ENCODE peak calls at places on chromosomes 2 and 18, in seven cellular contexts. O is H1, F is fibroblast of lung, C is mammary epithelial cell, K is H9, P is HepG2, Z is PC-9. M is an unnamed sample.

GRCh38 chr2:66437055-66437454 is 2.1 kb downstream of the MEIS1 start:
- DNase-seq in O (no peak), F (peak; percentile 31), C (no peak), K (no peak), P (no peak), Z (no peak), M (no peak)

GRCh38 chr2:103789716-103790085 is 1027.9 kb downstream of the TMEM182 start:
- DNase-seq in O (no peak), F (no peak), C (no peak), K (no peak), P (no peak), Z (no peak), M (peak; percentile 4)

GRCh38 chr18:48796491-48797205 is 154.1 kb downstream of the SMAD7 start:
- DNase-seq in O (no peak), F (no peak), C (no peak), K (no peak), P (no peak), Z (no peak), M (peak; percentile 52)

GRCh38 chr2:101974663-101975062 is 17.1 kb upstream of the IL1R2 start:
- DNase-seq in O (no peak), F (no peak), C (no peak), K (peak; percentile 63), P (no peak), Z (no peak), M (no peak)

GRCh38 chr2:9095690-9096089 is 92.2 kb upstream of the MBOAT2 start:
- DNase-seq in O (no peak), F (peak; percentile 55), C (no peak), K (peak; percentile 76), P (no peak), Z (no peak), M (no peak)

GRCh38 chr2:218993345-218994315 is at the start of gene CRYBA2:
- DNase-seq in O (no peak), F (peak; percentile 20), C (no peak), K (peak; percentile 47), P (no peak), Z (no peak), M (peak; percentile 90)

GRCh38 chr2:16756831-16757644 is 91.4 kb upstream of the CYRIA start:
- DNase-seq in O (peak; percentile 59), F (peak; percentile 46), C (peak; percentile 34), K (peak; percentile 82), P (peak; percentile 59), Z (peak; percentile 63), M (peak; percentile 60)

GRCh38 chr2:165582863-165583506 is 113.5 kb downstream of the CSRNP3 start:
- DNase-seq in O (no peak), F (peak; percentile 11), C (no peak), K (no peak), P (no peak), Z (no peak), M (no peak)

GRCh38 chr18:46449033-46449432 is 208.0 kb downstream of the LOXHD1 start:
- DNase-seq in O (no peak), F (peak; percentile 17), C (peak; percentile 26), K (no peak), P (no peak), Z (no peak), M (no peak)

GRCh38 chr2:49251766-49252165 is 97.5 kb upstream of the FSHR start:
- DNase-seq in O (no peak), F (peak; percentile 86), C (no peak), K (no peak), P (no peak), Z (no peak), M (no peak)

GRCh38 chr2:128396500-128396891 is 77.8 kb upstream of the HS6ST1 start:
- DNase-seq in O (peak; percentile 49), F (no peak), C (peak; percentile 32), K (peak; percentile 80), P (no peak), Z (peak; percentile 47), M (no peak)
- H2AFZ ChIP-seq in O (no peak overlapping the region), F (no peak overlapping the region), C (peak overlapping the region; percentile 90), K (no peak overlapping the region), P (peak overlapping the region; percentile 33), Z (peak overlapping the region; percentile 44), M (peak overlapping the region; percentile 64)

GRCh38 chr18:52343138-52343537 is 3.1 kb downstream of the DCC start:
- DNase-seq in O (no peak), F (peak; percentile 2), C (no peak), K (no peak), P (no peak), Z (no peak), M (peak; percentile 32)

GRCh38 chr18:52340466-52341378 is 725 bp downstream of the DCC start:
- DNase-seq in O (no peak), F (peak; percentile 1), C (peak; percentile 19), K (no peak), P (no peak), Z (no peak), M (no peak)

GRCh38 chr18:52337286-52337685 is 2.7 kb upstream of the DCC start:
- DNase-seq in O (no peak), F (peak; percentile 70), C (peak; percentile 71), K (no peak), P (no peak), Z (no peak), M (no peak)

GRCh38 chr18:52341617-52342381 is 1.8 kb downstream of the DCC start:
- DNase-seq in O (no peak), F (peak; percentile 14), C (peak; percentile 17), K (peak; percentile 58), P (no peak), Z (no peak), M (no peak)

GRCh38 chr18:52339891-52340371 is at the start of gene DCC:
- DNase-seq in O (no peak), F (peak; percentile 61), C (peak; percentile 53), K (peak; percentile 72), P (peak; percentile 2), Z (no peak), M (no peak)
- TF ChIP-seq CTCF in O (peak; percentile 58), F (peak; percentile 58), C (peak; percentile 73), K (peak; percentile 63), P (peak; percentile 53), Z (peak; percentile 27), M (no peak)

GRCh38 chr2:200340527-200341224 is 34.2 kb downstream of the SPATS2L start:
- DNase-seq in O (no peak), F (peak; percentile 75), C (no peak), K (no peak), P (no peak), Z (no peak), M (no peak)
- H2AFZ ChIP-seq in O (no peak overlapping the region), F (no peak overlapping the region), C (no peak overlapping the region), K (no peak overlapping the region), P (no peak overlapping the region), Z (no peak overlapping the region), M (no peak overlapping the region)

DNA sequence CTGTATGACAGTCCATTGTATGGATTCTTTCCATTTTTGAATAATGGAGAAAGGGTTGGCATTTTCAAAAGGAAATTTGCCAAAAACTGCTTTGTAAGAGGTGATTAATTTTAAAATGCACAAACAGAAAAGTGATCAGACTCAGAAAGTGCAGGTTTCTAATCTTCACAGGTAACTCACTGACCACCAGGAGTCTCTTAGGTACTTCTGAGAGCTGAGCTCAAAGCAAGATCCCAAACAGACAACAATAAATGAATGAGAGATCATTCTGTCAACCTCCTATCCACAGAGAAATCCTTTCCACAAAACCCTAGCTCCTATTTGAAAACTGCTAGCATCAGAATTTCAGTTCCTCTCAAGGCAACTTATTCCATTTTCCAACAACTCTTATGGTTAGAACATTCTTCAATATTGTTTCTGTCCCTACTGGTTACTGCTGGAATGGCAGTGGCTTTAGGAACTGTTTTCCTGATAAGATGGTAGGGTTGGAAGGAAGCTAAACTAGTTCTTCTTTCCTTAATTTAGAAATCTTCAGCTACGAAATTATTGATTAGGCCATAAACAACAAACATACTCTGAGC is 20.6 kb upstream of the HAAO start:
- DNase-seq in O (no peak), F (no peak), C (peak; percentile 32), K (no peak), P (peak; percentile 59), Z (no peak), M (no peak)
- TF ChIP-seq CTCF in O (peak; percentile 62), F (peak; percentile 60), C (peak; percentile 60), K (peak; percentile 85), P (peak; percentile 46), Z (peak; percentile 84), M (peak; percentile 62)

GRCh38 chr2:189018636-189019035 is 44.5 kb downstream of the COL3A1 start:
- DNase-seq in O (no peak), F (peak; percentile 55), C (no peak), K (no peak), P (no peak), Z (no peak), M (peak; percentile 58)

GRCh38 chr2:189020179-189020578 is 46.0 kb downstream of the COL3A1 start:
- DNase-seq in O (no peak), F (no peak), C (no peak), K (no peak), P (no peak), Z (no peak), M (no peak)

GRCh38 chr2:189024861-189025618 is 50.9 kb downstream of the COL3A1 start:
- DNase-seq in O (peak; percentile 7), F (peak; percentile 35), C (peak; percentile 3), K (peak; percentile 36), P (peak; percentile 18), Z (no peak), M (no peak)

GRCh38 chr2:189022002-189022401 is 47.8 kb downstream of the COL3A1 start:
- DNase-seq in O (no peak), F (peak; percentile 90), C (no peak), K (no peak), P (no peak), Z (no peak), M (peak; percentile 32)

GRCh38 chr2:189022492-189022891 is 48.3 kb downstream of the COL3A1 start:
- DNase-seq in O (no peak), F (no peak), C (no peak), K (no peak), P (no peak), Z (no peak), M (no peak)
- H2AFZ ChIP-seq in O (no peak overlapping the region), F (no peak overlapping the region), C (no peak overlapping the region), K (no peak overlapping the region), P (no peak overlapping the region), Z (peak overlapping the region; percentile 62), M (no peak overlapping the region)

GRCh38 chr2:201452856-201453643 is 1.5 kb downstream of the STRADB start:
- DNase-seq in O (no peak), F (no peak), C (no peak), K (no peak), P (no peak), Z (no peak), M (peak; percentile 45)
- TF ChIP-seq CTCF in O (no peak), F (no peak), C (no peak), K (no peak), P (no peak), Z (no peak), M (no peak)

DNA sequence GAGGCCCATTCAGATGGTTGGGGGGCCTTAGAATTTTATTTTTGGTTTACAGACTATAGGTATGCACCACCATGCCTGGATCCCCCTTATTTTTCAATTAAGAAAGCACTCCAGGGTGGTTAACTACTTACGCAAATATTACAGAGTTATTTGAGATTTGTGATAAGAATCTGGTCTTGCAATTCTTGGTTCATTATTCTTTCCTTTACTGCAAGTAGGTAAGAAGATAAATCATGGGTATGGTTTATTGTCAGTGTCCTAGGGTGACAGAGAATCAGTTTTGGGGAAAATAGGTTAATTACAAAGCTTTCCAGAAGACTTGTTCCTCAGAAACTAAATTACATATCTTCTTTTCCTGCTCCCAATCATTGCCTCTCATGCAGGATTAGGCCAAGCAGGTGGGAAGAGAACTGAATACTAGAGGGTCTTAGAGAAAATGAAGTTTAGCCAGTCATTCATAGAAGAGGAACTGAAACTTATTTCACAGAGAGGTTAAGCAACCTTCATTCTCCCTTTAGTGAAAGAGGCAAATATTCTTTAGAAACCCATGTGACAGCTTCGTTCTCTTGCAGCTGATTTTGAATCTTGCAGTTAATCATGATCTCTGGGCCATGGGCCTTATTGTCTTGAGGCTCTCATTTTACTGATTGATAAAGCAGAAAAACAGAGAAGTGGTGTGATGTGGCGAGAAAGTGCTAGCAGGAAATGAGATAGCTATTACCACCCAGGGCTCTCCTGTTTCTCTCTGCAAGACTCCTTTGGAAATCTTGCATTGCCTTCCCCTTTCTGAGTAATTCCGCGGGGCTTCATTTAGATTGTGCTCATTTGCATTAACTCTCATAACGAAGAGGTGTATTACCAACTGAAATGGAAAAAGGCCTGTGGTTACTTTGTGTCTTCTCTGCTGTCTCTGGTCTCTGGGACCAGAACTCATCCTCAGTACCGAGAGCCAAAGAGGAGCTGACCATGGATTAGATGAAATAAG is 44.8 kb upstream of the ARHGAP25 start:
- DNase-seq in O (no peak), F (no peak), C (no peak), K (no peak), P (no peak), Z (no peak), M (no peak)
- H2AFZ ChIP-seq in O (no peak overlapping the region), F (no peak overlapping the region), C (no peak overlapping the region), K (no peak overlapping the region), P (no peak overlapping the region), Z (no peak overlapping the region), M (no peak overlapping the region)